ENCODE peak calls at places on chromosomes 13 and 19, in six cellular contexts. B, C, X, M, S and Q are unnamed samples.
A peak's percentile ranks its signal among the peaks of the same experiment; 100 is the strongest.

GRCh38 chr13:19587635-19588300 is 26.4 kb upstream of the TPTE2 start:
- DNase-seq in B (peak; percentile 35), C (no peak), X (peak; percentile 63), M (no peak), S (no peak), Q (peak; percentile 29)

GRCh38 chr19:5826531-5827341 is 12.8 kb downstream of the FUT6 start:
- DNase-seq in B (no peak), C (peak; percentile 95), X (peak; percentile 23), M (no peak), S (peak; percentile 83), Q (peak; percentile 12)

GRCh38 chr19:49890349-49891311 is 6.1 kb downstream of the IL4I1 start:
- DNase-seq in B (peak; percentile 48), C (peak; percentile 50), X (no peak), M (no peak), S (peak; percentile 81), Q (peak; percentile 52)

GRCh38 chr13:50691176-50691681 is 152.3 kb downstream of the DLEU7 start:
- DNase-seq in B (no peak), C (no peak), X (peak; percentile 17), M (no peak), S (no peak), Q (no peak)

GRCh38 chr13:49298903-49299605 is 51.3 kb downstream of the CDADC1 start:
- DNase-seq in B (peak; percentile 37), C (no peak), X (no peak), M (no peak), S (no peak), Q (peak; percentile 15)

GRCh38 chr19:48433337-48433736 is 12.4 kb upstream of the GRWD1 start:
- DNase-seq in B (no peak), C (no peak), X (no peak), M (no peak), S (no peak), Q (no peak)

GRCh38 chr13:34469212-34469983 is 472.7 kb upstream of the NBEA start:
- DNase-seq in B (peak; percentile 89), C (no peak), X (peak; percentile 25), M (no peak), S (no peak), Q (no peak)

GRCh38 chr13:102400619-102401125 is 1.2 kb downstream of the FGF14 start:
- DNase-seq in B (peak; percentile 11), C (peak; percentile 48), X (no peak), M (no peak), S (no peak), Q (peak; percentile 47)

GRCh38 chr13:37645181-37645580 is 46.6 kb upstream of the POSTN start:
- DNase-seq in B (peak; percentile 2), C (no peak), X (no peak), M (no peak), S (no peak), Q (no peak)

GRCh38 chr13:29182216-29182615 is 362.1 kb downstream of the MTUS2 start:
- DNase-seq in B (no peak), C (no peak), X (no peak), M (no peak), S (no peak), Q (no peak)

GRCh38 chr19:33134571-33135041 is 2.7 kb downstream of the WDR88 start:
- DNase-seq in B (no peak), C (no peak), X (no peak), M (no peak), S (no peak), Q (no peak)

GRCh38 chr13:60356970-60357369 is 40.0 kb upstream of the TDRD3 start:
- DNase-seq in B (no peak), C (no peak), X (no peak), M (no peak), S (no peak), Q (no peak)

GRCh38 chr19:38718747-38719543 is 25.3 kb downstream of the CAPN12 start:
- DNase-seq in B (peak; percentile 68), C (no peak), X (peak; percentile 38), M (no peak), S (no peak), Q (no peak)

GRCh38 chr13:102812616-102813287 is 13.8 kb downstream of the BIVM start:
- DNase-seq in B (no peak), C (no peak), X (peak; percentile 27), M (no peak), S (no peak), Q (no peak)

GRCh38 chr19:11137542-11138384 is 17.8 kb downstream of the SPC24 start:
- DNase-seq in B (peak; percentile 78), C (peak; percentile 90), X (peak; percentile 93), M (no peak), S (peak; percentile 71), Q (peak; percentile 98)
- TF ChIP-seq CTCF in B (peak; percentile 92), C (peak; percentile 95), X (peak; percentile 83), M (peak; percentile 77), S (peak; percentile 60), Q (peak; percentile 79)

GRCh38 chr19:42465827-42466280 is 23.1 kb upstream of the CXCL17 start:
- DNase-seq in B (no peak), C (no peak), X (no peak), M (no peak), S (no peak), Q (no peak)
- H3K4me3 ChIP-seq in B (no peak overlapping the region), C (no peak overlapping the region), X (no peak overlapping the region), M (no peak overlapping the region), S (no peak overlapping the region), Q (no peak overlapping the region)

GRCh38 chr13:114041493-114041892 is 67.6 kb upstream of the C13orf46 start:
- DNase-seq in B (no peak), C (no peak), X (no peak), M (no peak), S (no peak), Q (no peak)

GRCh38 chr13:114045113-114045735 is 71.3 kb upstream of the C13orf46 start:
- DNase-seq in B (no peak), C (no peak), X (no peak), M (no peak), S (no peak), Q (no peak)

GRCh38 chr13:114042066-114042815 is 68.4 kb upstream of the C13orf46 start:
- DNase-seq in B (no peak), C (no peak), X (no peak), M (no peak), S (no peak), Q (no peak)

GRCh38 chr13:114044486-114044885 is 70.6 kb upstream of the C13orf46 start:
- DNase-seq in B (no peak), C (no peak), X (no peak), M (no peak), S (no peak), Q (no peak)

GRCh38 chr13:114043421-114044053 is 69.7 kb upstream of the C13orf46 start:
- DNase-seq in B (no peak), C (no peak), X (peak; percentile 77), M (no peak), S (no peak), Q (peak; percentile 95)
- TF ChIP-seq CTCF in B (no peak), C (no peak), X (peak; percentile 30), M (no peak), S (no peak), Q (peak; percentile 14)

DNA sequence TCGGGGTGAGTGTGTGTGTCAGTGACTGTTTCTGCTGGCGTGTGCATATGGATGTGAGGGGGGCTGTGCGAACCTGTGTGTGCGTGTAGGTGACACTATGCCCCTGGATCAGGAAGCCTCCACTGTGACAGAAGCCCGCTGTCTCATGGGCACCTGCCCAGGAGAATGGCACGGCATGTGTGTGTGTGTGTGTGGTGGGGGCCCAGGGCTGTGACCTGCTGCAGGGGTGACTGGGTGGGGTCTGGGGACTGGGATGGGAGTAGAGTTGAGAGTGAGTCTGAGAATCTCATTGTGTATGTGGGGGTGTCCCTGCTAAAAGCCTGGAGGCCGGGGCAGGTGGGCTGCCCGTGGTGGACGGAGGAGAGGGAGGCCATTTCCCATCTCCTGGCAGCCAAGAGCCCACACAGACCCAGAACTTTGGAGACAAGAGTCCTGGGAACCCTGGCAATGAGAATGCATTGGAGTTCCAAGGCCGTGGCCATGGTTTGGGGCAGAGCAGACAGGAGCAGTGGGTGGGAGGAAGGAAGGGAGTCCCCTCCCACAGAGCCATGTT is 6.4 kb upstream of the TPM4 start:
- DNase-seq in B (peak; percentile 37), C (no peak), X (no peak), M (no peak), S (peak; percentile 50), Q (no peak)
- H3K4me3 ChIP-seq in B (peak overlapping the region; percentile 88), C (no peak overlapping the region), X (no peak overlapping the region), M (no peak overlapping the region), S (peak overlapping the region; percentile 12), Q (no peak overlapping the region)

DNA sequence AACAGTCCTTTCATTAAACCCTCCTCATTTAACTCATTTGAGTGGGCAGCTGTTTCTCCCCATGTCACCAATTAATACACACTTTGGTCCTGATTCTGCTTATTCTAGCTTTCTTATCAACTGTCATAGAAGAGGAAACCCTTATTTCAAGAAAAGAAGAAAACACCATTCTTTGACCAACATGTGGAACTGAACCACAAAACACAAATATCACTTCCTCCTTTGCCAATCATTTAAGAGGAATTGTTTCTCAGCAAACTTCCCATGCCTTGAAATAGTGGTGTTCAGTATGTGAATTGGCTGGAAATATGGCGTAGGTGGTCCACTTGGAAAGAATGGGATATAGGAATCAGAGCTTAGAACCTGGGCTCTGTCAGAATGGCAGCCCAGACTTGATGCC is 20.4 kb downstream of the MBD3L2B start:
- DNase-seq in B (no peak), C (no peak), X (no peak), M (no peak), S (no peak), Q (no peak)
- TF ChIP-seq CTCF in B (no peak), C (no peak), X (no peak), M (no peak), S (no peak), Q (no peak)

DNA sequence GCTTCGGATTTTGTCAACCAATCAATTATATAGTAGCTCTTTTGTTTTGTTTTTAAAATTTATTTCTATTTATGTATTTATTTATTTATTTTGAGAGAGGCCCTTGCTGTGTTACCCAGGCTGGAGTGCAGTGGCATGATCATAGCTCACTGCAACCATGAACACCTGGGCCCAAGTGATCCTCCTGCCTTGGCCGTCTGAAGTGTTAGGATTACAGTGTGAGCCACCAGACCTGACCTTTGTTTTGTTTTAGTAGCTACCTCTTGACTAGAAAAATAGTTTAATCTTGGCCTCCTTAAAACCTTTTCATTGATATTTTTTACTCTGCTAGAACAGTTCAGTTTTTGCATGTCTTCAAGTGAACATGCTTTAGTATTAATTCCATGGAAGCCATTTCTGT is 15.1 kb downstream of the GARRE1 start:
- DNase-seq in B (no peak), C (no peak), X (peak; percentile 16), M (no peak), S (no peak), Q (no peak)
- H3K4me3 ChIP-seq in B (no peak overlapping the region), C (no peak overlapping the region), X (no peak overlapping the region), M (no peak overlapping the region), S (no peak overlapping the region), Q (no peak overlapping the region)

GRCh38 chr19:18589380-18590272 is 1.0 kb downstream of the REX1BD start:
- DNase-seq in B (peak; percentile 72), C (peak; percentile 76), X (peak; percentile 68), M (no peak), S (peak; percentile 84), Q (peak; percentile 83)

GRCh38 chr19:18587561-18587960 is 1.0 kb upstream of the REX1BD start:
- DNase-seq in B (no peak), C (no peak), X (no peak), M (no peak), S (no peak), Q (no peak)

GRCh38 chr19:18588611-18589379 is at the start of gene REX1BD:
- DNase-seq in B (peak; percentile 66), C (peak; percentile 83), X (peak; percentile 77), M (no peak), S (peak; percentile 90), Q (peak; percentile 92)

GRCh38 chr19:18587962-18588610 is 512 bp upstream of the REX1BD start:
- DNase-seq in B (no peak), C (no peak), X (no peak), M (no peak), S (no peak), Q (no peak)

GRCh38 chr19:18586311-18586710 is 2.3 kb upstream of the REX1BD start:
- DNase-seq in B (no peak), C (no peak), X (no peak), M (no peak), S (no peak), Q (no peak)
- TF ChIP-seq CTCF in B (no peak), C (no peak), X (peak; percentile 7), M (no peak), S (peak; percentile 9), Q (no peak)